ENCODE peak calls at places on chromosomes 5 and 9, in eight cellular contexts. One of them, this sample, is unnamed.

GRCh38 chr5:75894482-75894881 is 177.2 kb upstream of the POC5 start:
- DNase-seq in activated CD8-positive, alpha-beta memory T cell treated with anti-CD3 and anti-CD28 coated beads, Interleukin-2, amount 50 U/mL, for 48 hours: no peak
- DNase-seq in T-helper 22 cell: no peak
- DNase-seq in ovary: no peak
- DNase-seq in Daoy: no peak
- DNase-seq in amygdala: no peak
- DNase-seq in naive thymus-derived CD8-positive, alpha-beta T cell: no peak
- DNase-seq in fibroblast of pulmonary artery: no peak
- DNase-seq in this sample: no peak

GRCh38 chr5:80182802-80183645 is 72.8 kb downstream of the SERINC5 start:
- DNase-seq in activated CD8-positive, alpha-beta memory T cell treated with anti-CD3 and anti-CD28 coated beads, Interleukin-2, amount 50 U/mL, for 48 hours: no peak
- DNase-seq in T-helper 22 cell: no peak
- DNase-seq in ovary: no peak
- DNase-seq in Daoy: no peak
- DNase-seq in amygdala: no peak
- DNase-seq in naive thymus-derived CD8-positive, alpha-beta T cell: peak
- DNase-seq in fibroblast of pulmonary artery: no peak
- DNase-seq in this sample: no peak

GRCh38 chr5:138967806-138968448 is 92.8 kb upstream of the LRRTM2 start:
- DNase-seq in activated CD8-positive, alpha-beta memory T cell treated with anti-CD3 and anti-CD28 coated beads, Interleukin-2, amount 50 U/mL, for 48 hours: no peak
- DNase-seq in T-helper 22 cell: no peak
- DNase-seq in ovary: peak
- DNase-seq in Daoy: no peak
- DNase-seq in amygdala: no peak
- DNase-seq in naive thymus-derived CD8-positive, alpha-beta T cell: no peak
- DNase-seq in fibroblast of pulmonary artery: no peak
- DNase-seq in this sample: no peak

GRCh38 chr5:108093186-108093585 is 288.7 kb downstream of the FBXL17 start:
- DNase-seq in activated CD8-positive, alpha-beta memory T cell treated with anti-CD3 and anti-CD28 coated beads, Interleukin-2, amount 50 U/mL, for 48 hours: no peak
- DNase-seq in T-helper 22 cell: no peak
- DNase-seq in ovary: no peak
- DNase-seq in Daoy: peak
- DNase-seq in amygdala: no peak
- DNase-seq in naive thymus-derived CD8-positive, alpha-beta T cell: no peak
- DNase-seq in fibroblast of pulmonary artery: peak
- DNase-seq in this sample: no peak

GRCh38 chr5:123549256-123549904 is 37.4 kb downstream of the CSNK1G3 start:
- DNase-seq in activated CD8-positive, alpha-beta memory T cell treated with anti-CD3 and anti-CD28 coated beads, Interleukin-2, amount 50 U/mL, for 48 hours: no peak
- DNase-seq in T-helper 22 cell: peak
- DNase-seq in ovary: no peak
- DNase-seq in Daoy: no peak
- DNase-seq in amygdala: no peak
- DNase-seq in naive thymus-derived CD8-positive, alpha-beta T cell: peak
- DNase-seq in fibroblast of pulmonary artery: no peak
- DNase-seq in this sample: no peak

GRCh38 chr5:54754420-54754819 is 231.0 kb downstream of the ESM1 start:
- DNase-seq in activated CD8-positive, alpha-beta memory T cell treated with anti-CD3 and anti-CD28 coated beads, Interleukin-2, amount 50 U/mL, for 48 hours: no peak
- DNase-seq in T-helper 22 cell: no peak
- DNase-seq in ovary: no peak
- DNase-seq in Daoy: no peak
- DNase-seq in amygdala: no peak
- DNase-seq in naive thymus-derived CD8-positive, alpha-beta T cell: no peak
- DNase-seq in fibroblast of pulmonary artery: no peak
- DNase-seq in this sample: no peak

GRCh38 chr5:38926121-38926520 is 80.3 kb downstream of the OSMR start:
- DNase-seq in activated CD8-positive, alpha-beta memory T cell treated with anti-CD3 and anti-CD28 coated beads, Interleukin-2, amount 50 U/mL, for 48 hours: no peak
- DNase-seq in T-helper 22 cell: no peak
- DNase-seq in ovary: no peak
- DNase-seq in Daoy: peak
- DNase-seq in amygdala: no peak
- DNase-seq in naive thymus-derived CD8-positive, alpha-beta T cell: no peak
- DNase-seq in fibroblast of pulmonary artery: peak
- DNase-seq in this sample: no peak

GRCh38 chr5:140608730-140609520 is 24.1 kb downstream of the CD14 start:
- DNase-seq in activated CD8-positive, alpha-beta memory T cell treated with anti-CD3 and anti-CD28 coated beads, Interleukin-2, amount 50 U/mL, for 48 hours: no peak
- DNase-seq in T-helper 22 cell: no peak
- DNase-seq in ovary: no peak
- DNase-seq in Daoy: peak
- DNase-seq in amygdala: no peak
- DNase-seq in naive thymus-derived CD8-positive, alpha-beta T cell: no peak
- DNase-seq in fibroblast of pulmonary artery: peak
- DNase-seq in this sample: no peak

GRCh38 chr5:157384971-157385709 is 74.9 kb upstream of the NIPAL4 start:
- DNase-seq in activated CD8-positive, alpha-beta memory T cell treated with anti-CD3 and anti-CD28 coated beads, Interleukin-2, amount 50 U/mL, for 48 hours: no peak
- DNase-seq in T-helper 22 cell: no peak
- DNase-seq in ovary: no peak
- DNase-seq in Daoy: peak
- DNase-seq in amygdala: no peak
- DNase-seq in naive thymus-derived CD8-positive, alpha-beta T cell: no peak
- DNase-seq in fibroblast of pulmonary artery: peak
- DNase-seq in this sample: peak

GRCh38 chr9:108119530-108120113 is 630.1 kb upstream of the KLF4 start:
- DNase-seq in activated CD8-positive, alpha-beta memory T cell treated with anti-CD3 and anti-CD28 coated beads, Interleukin-2, amount 50 U/mL, for 48 hours: no peak
- DNase-seq in T-helper 22 cell: no peak
- DNase-seq in ovary: no peak
- DNase-seq in Daoy: no peak
- DNase-seq in amygdala: no peak
- DNase-seq in naive thymus-derived CD8-positive, alpha-beta T cell: no peak
- DNase-seq in fibroblast of pulmonary artery: peak
- DNase-seq in this sample: no peak

GRCh38 chr9:68562456-68562855 is 21.8 kb upstream of the TMEM252 start:
- DNase-seq in activated CD8-positive, alpha-beta memory T cell treated with anti-CD3 and anti-CD28 coated beads, Interleukin-2, amount 50 U/mL, for 48 hours: no peak
- DNase-seq in T-helper 22 cell: no peak
- DNase-seq in ovary: no peak
- DNase-seq in Daoy: no peak
- DNase-seq in amygdala: no peak
- DNase-seq in naive thymus-derived CD8-positive, alpha-beta T cell: no peak
- DNase-seq in fibroblast of pulmonary artery: no peak
- DNase-seq in this sample: no peak

GRCh38 chr5:7902201-7902600 is 33.3 kb downstream of the MTRR start:
- DNase-seq in activated CD8-positive, alpha-beta memory T cell treated with anti-CD3 and anti-CD28 coated beads, Interleukin-2, amount 50 U/mL, for 48 hours: no peak
- DNase-seq in T-helper 22 cell: no peak
- DNase-seq in ovary: no peak
- DNase-seq in Daoy: no peak
- DNase-seq in amygdala: no peak
- DNase-seq in naive thymus-derived CD8-positive, alpha-beta T cell: no peak
- DNase-seq in fibroblast of pulmonary artery: peak
- DNase-seq in this sample: no peak

GRCh38 chr5:16013334-16014065 is 166.1 kb downstream of the MARCHF11 start:
- DNase-seq in activated CD8-positive, alpha-beta memory T cell treated with anti-CD3 and anti-CD28 coated beads, Interleukin-2, amount 50 U/mL, for 48 hours: no peak
- DNase-seq in T-helper 22 cell: no peak
- DNase-seq in ovary: no peak
- DNase-seq in Daoy: peak
- DNase-seq in amygdala: no peak
- DNase-seq in naive thymus-derived CD8-positive, alpha-beta T cell: no peak
- DNase-seq in fibroblast of pulmonary artery: no peak
- DNase-seq in this sample: no peak

GRCh38 chr9:68978054-68978453 is 35.9 kb downstream of the PRKACG start:
- DNase-seq in activated CD8-positive, alpha-beta memory T cell treated with anti-CD3 and anti-CD28 coated beads, Interleukin-2, amount 50 U/mL, for 48 hours: no peak
- DNase-seq in T-helper 22 cell: no peak
- DNase-seq in ovary: no peak
- DNase-seq in Daoy: no peak
- DNase-seq in amygdala: no peak
- DNase-seq in naive thymus-derived CD8-positive, alpha-beta T cell: no peak
- DNase-seq in fibroblast of pulmonary artery: no peak
- DNase-seq in this sample: no peak

GRCh38 chr9:114112778-114113585 is 13.9 kb upstream of the KIF12 start:
- DNase-seq in activated CD8-positive, alpha-beta memory T cell treated with anti-CD3 and anti-CD28 coated beads, Interleukin-2, amount 50 U/mL, for 48 hours: no peak
- DNase-seq in T-helper 22 cell: no peak
- DNase-seq in ovary: peak
- DNase-seq in Daoy: peak
- DNase-seq in amygdala: no peak
- DNase-seq in naive thymus-derived CD8-positive, alpha-beta T cell: peak
- DNase-seq in fibroblast of pulmonary artery: peak
- DNase-seq in this sample: no peak

GRCh38 chr9:34437006-34437925 is 21.1 kb downstream of the FAM219A start:
- DNase-seq in activated CD8-positive, alpha-beta memory T cell treated with anti-CD3 and anti-CD28 coated beads, Interleukin-2, amount 50 U/mL, for 48 hours: peak
- DNase-seq in T-helper 22 cell: peak
- DNase-seq in ovary: no peak
- DNase-seq in Daoy: peak
- DNase-seq in amygdala: no peak
- DNase-seq in naive thymus-derived CD8-positive, alpha-beta T cell: peak
- DNase-seq in fibroblast of pulmonary artery: peak
- DNase-seq in this sample: peak

GRCh38 chr5:149665416-149666163 is 64.5 kb upstream of the PPARGC1B start:
- DNase-seq in activated CD8-positive, alpha-beta memory T cell treated with anti-CD3 and anti-CD28 coated beads, Interleukin-2, amount 50 U/mL, for 48 hours: peak
- DNase-seq in T-helper 22 cell: no peak
- DNase-seq in ovary: no peak
- DNase-seq in Daoy: no peak
- DNase-seq in amygdala: no peak
- DNase-seq in naive thymus-derived CD8-positive, alpha-beta T cell: no peak
- DNase-seq in fibroblast of pulmonary artery: no peak
- DNase-seq in this sample: no peak

GRCh38 chr9:138122676-138123075 is 245.1 kb downstream of the CACNA1B start:
- DNase-seq in activated CD8-positive, alpha-beta memory T cell treated with anti-CD3 and anti-CD28 coated beads, Interleukin-2, amount 50 U/mL, for 48 hours: no peak
- DNase-seq in T-helper 22 cell: no peak
- DNase-seq in ovary: no peak
- DNase-seq in Daoy: no peak
- DNase-seq in amygdala: no peak
- DNase-seq in naive thymus-derived CD8-positive, alpha-beta T cell: no peak
- DNase-seq in fibroblast of pulmonary artery: no peak
- DNase-seq in this sample: no peak

GRCh38 chr9:22238809-22239684 is 207.6 kb upstream of the DMRTA1 start:
- DNase-seq in activated CD8-positive, alpha-beta memory T cell treated with anti-CD3 and anti-CD28 coated beads, Interleukin-2, amount 50 U/mL, for 48 hours: no peak
- DNase-seq in T-helper 22 cell: no peak
- DNase-seq in ovary: no peak
- DNase-seq in Daoy: no peak
- DNase-seq in amygdala: no peak
- DNase-seq in naive thymus-derived CD8-positive, alpha-beta T cell: no peak
- DNase-seq in fibroblast of pulmonary artery: peak
- DNase-seq in this sample: no peak

GRCh38 chr9:33372900-33373299 is 29.5 kb downstream of the AQP7 start:
- DNase-seq in activated CD8-positive, alpha-beta memory T cell treated with anti-CD3 and anti-CD28 coated beads, Interleukin-2, amount 50 U/mL, for 48 hours: no peak
- DNase-seq in T-helper 22 cell: no peak
- DNase-seq in ovary: no peak
- DNase-seq in Daoy: no peak
- DNase-seq in amygdala: no peak
- DNase-seq in naive thymus-derived CD8-positive, alpha-beta T cell: no peak
- DNase-seq in fibroblast of pulmonary artery: no peak
- DNase-seq in this sample: no peak

GRCh38 chr9:16450578-16450977 is 419.9 kb downstream of the BNC2 start:
- DNase-seq in activated CD8-positive, alpha-beta memory T cell treated with anti-CD3 and anti-CD28 coated beads, Interleukin-2, amount 50 U/mL, for 48 hours: no peak
- DNase-seq in T-helper 22 cell: no peak
- DNase-seq in ovary: no peak
- DNase-seq in Daoy: no peak
- DNase-seq in amygdala: no peak
- DNase-seq in naive thymus-derived CD8-positive, alpha-beta T cell: no peak
- DNase-seq in fibroblast of pulmonary artery: no peak
- DNase-seq in this sample: no peak

GRCh38 chr5:14110680-14111079 is 32.5 kb upstream of the TRIO start:
- DNase-seq in activated CD8-positive, alpha-beta memory T cell treated with anti-CD3 and anti-CD28 coated beads, Interleukin-2, amount 50 U/mL, for 48 hours: no peak
- DNase-seq in T-helper 22 cell: no peak
- DNase-seq in ovary: no peak
- DNase-seq in Daoy: peak
- DNase-seq in amygdala: no peak
- DNase-seq in naive thymus-derived CD8-positive, alpha-beta T cell: no peak
- DNase-seq in fibroblast of pulmonary artery: peak
- DNase-seq in this sample: no peak

GRCh38 chr9:108478871-108479332 is 376.9 kb downstream of the ACTL7B start:
- DNase-seq in activated CD8-positive, alpha-beta memory T cell treated with anti-CD3 and anti-CD28 coated beads, Interleukin-2, amount 50 U/mL, for 48 hours: no peak
- DNase-seq in T-helper 22 cell: no peak
- DNase-seq in ovary: no peak
- DNase-seq in Daoy: peak
- DNase-seq in amygdala: no peak
- DNase-seq in naive thymus-derived CD8-positive, alpha-beta T cell: no peak
- DNase-seq in fibroblast of pulmonary artery: peak
- DNase-seq in this sample: no peak

GRCh38 chr9:95762322-95762721 is 113.2 kb upstream of the ERCC6L2 start:
- DNase-seq in activated CD8-positive, alpha-beta memory T cell treated with anti-CD3 and anti-CD28 coated beads, Interleukin-2, amount 50 U/mL, for 48 hours: no peak
- DNase-seq in T-helper 22 cell: no peak
- DNase-seq in ovary: no peak
- DNase-seq in Daoy: no peak
- DNase-seq in amygdala: no peak
- DNase-seq in naive thymus-derived CD8-positive, alpha-beta T cell: no peak
- DNase-seq in fibroblast of pulmonary artery: no peak
- DNase-seq in this sample: no peak

GRCh38 chr5:83509535-83509934 is 38.0 kb downstream of the VCAN start:
- DNase-seq in activated CD8-positive, alpha-beta memory T cell treated with anti-CD3 and anti-CD28 coated beads, Interleukin-2, amount 50 U/mL, for 48 hours: no peak
- DNase-seq in T-helper 22 cell: no peak
- DNase-seq in ovary: no peak
- DNase-seq in Daoy: peak
- DNase-seq in amygdala: no peak
- DNase-seq in naive thymus-derived CD8-positive, alpha-beta T cell: no peak
- DNase-seq in fibroblast of pulmonary artery: peak
- DNase-seq in this sample: no peak

GRCh38 chr9:8521112-8521511 is 721.5 kb upstream of the DMAC1 start:
- DNase-seq in activated CD8-positive, alpha-beta memory T cell treated with anti-CD3 and anti-CD28 coated beads, Interleukin-2, amount 50 U/mL, for 48 hours: no peak
- DNase-seq in T-helper 22 cell: no peak
- DNase-seq in ovary: no peak
- DNase-seq in Daoy: no peak
- DNase-seq in amygdala: no peak
- DNase-seq in naive thymus-derived CD8-positive, alpha-beta T cell: no peak
- DNase-seq in fibroblast of pulmonary artery: no peak
- DNase-seq in this sample: no peak

GRCh38 chr5:1054799-1055775 is 46.5 kb downstream of the NKD2 start:
- DNase-seq in activated CD8-positive, alpha-beta memory T cell treated with anti-CD3 and anti-CD28 coated beads, Interleukin-2, amount 50 U/mL, for 48 hours: no peak
- DNase-seq in T-helper 22 cell: no peak
- DNase-seq in ovary: no peak
- DNase-seq in Daoy: no peak
- DNase-seq in amygdala: no peak
- DNase-seq in naive thymus-derived CD8-positive, alpha-beta T cell: no peak
- DNase-seq in fibroblast of pulmonary artery: no peak
- DNase-seq in this sample: no peak

GRCh38 chr5:124871299-124871698 is 124.9 kb upstream of the ZNF608 start:
- DNase-seq in activated CD8-positive, alpha-beta memory T cell treated with anti-CD3 and anti-CD28 coated beads, Interleukin-2, amount 50 U/mL, for 48 hours: no peak
- DNase-seq in T-helper 22 cell: no peak
- DNase-seq in ovary: no peak
- DNase-seq in Daoy: peak
- DNase-seq in amygdala: peak
- DNase-seq in naive thymus-derived CD8-positive, alpha-beta T cell: no peak
- DNase-seq in fibroblast of pulmonary artery: peak
- DNase-seq in this sample: no peak

GRCh38 chr9:86706391-86706790 is 240.9 kb downstream of the GAS1 start:
- DNase-seq in activated CD8-positive, alpha-beta memory T cell treated with anti-CD3 and anti-CD28 coated beads, Interleukin-2, amount 50 U/mL, for 48 hours: no peak
- DNase-seq in T-helper 22 cell: no peak
- DNase-seq in ovary: no peak
- DNase-seq in Daoy: peak
- DNase-seq in amygdala: no peak
- DNase-seq in naive thymus-derived CD8-positive, alpha-beta T cell: no peak
- DNase-seq in fibroblast of pulmonary artery: peak
- DNase-seq in this sample: no peak

GRCh38 chr5:3597002-3597726 is 1.5 kb downstream of the IRX1 start:
- DNase-seq in activated CD8-positive, alpha-beta memory T cell treated with anti-CD3 and anti-CD28 coated beads, Interleukin-2, amount 50 U/mL, for 48 hours: no peak
- DNase-seq in T-helper 22 cell: no peak
- DNase-seq in ovary: no peak
- DNase-seq in Daoy: peak
- DNase-seq in amygdala: no peak
- DNase-seq in naive thymus-derived CD8-positive, alpha-beta T cell: no peak
- DNase-seq in fibroblast of pulmonary artery: no peak
- DNase-seq in this sample: no peak

GRCh38 chr9:38439916-38440301 is 15.7 kb upstream of the IGFBPL1 start:
- DNase-seq in activated CD8-positive, alpha-beta memory T cell treated with anti-CD3 and anti-CD28 coated beads, Interleukin-2, amount 50 U/mL, for 48 hours: no peak
- DNase-seq in T-helper 22 cell: no peak
- DNase-seq in ovary: no peak
- DNase-seq in Daoy: no peak
- DNase-seq in amygdala: no peak
- DNase-seq in naive thymus-derived CD8-positive, alpha-beta T cell: no peak
- DNase-seq in fibroblast of pulmonary artery: no peak
- DNase-seq in this sample: no peak

GRCh38 chr5:38104497-38105230 is 153.7 kb upstream of the EGFLAM start:
- DNase-seq in activated CD8-positive, alpha-beta memory T cell treated with anti-CD3 and anti-CD28 coated beads, Interleukin-2, amount 50 U/mL, for 48 hours: no peak
- DNase-seq in T-helper 22 cell: no peak
- DNase-seq in ovary: no peak
- DNase-seq in Daoy: peak
- DNase-seq in amygdala: no peak
- DNase-seq in naive thymus-derived CD8-positive, alpha-beta T cell: no peak
- DNase-seq in fibroblast of pulmonary artery: no peak
- DNase-seq in this sample: no peak

GRCh38 chr5:36575367-36575781 is 31.0 kb upstream of the SLC1A3 start:
- DNase-seq in activated CD8-positive, alpha-beta memory T cell treated with anti-CD3 and anti-CD28 coated beads, Interleukin-2, amount 50 U/mL, for 48 hours: no peak
- DNase-seq in T-helper 22 cell: no peak
- DNase-seq in ovary: no peak
- DNase-seq in Daoy: peak
- DNase-seq in amygdala: no peak
- DNase-seq in naive thymus-derived CD8-positive, alpha-beta T cell: no peak
- DNase-seq in fibroblast of pulmonary artery: peak
- DNase-seq in this sample: no peak

This sample was measured in caudate nucleus.